ENCODE peak calls at places on chromosome 21, in five cellular contexts. One of them, this sample, is unnamed.

GRCh38 chr21:15247613-15248012 is 182.8 kb upstream of the NRIP1 start:
- DNase-seq in lung: no peak
- DNase-seq in left ventricle myocardium inferior: no peak
- DNase-seq in fibroblast of the aortic adventitia: peak
- DNase-seq in cardiac fibroblast: no peak
- DNase-seq in this sample: no peak

GRCh38 chr21:45542667-45543370 is 579 bp upstream of the SLC19A1 start:
- DNase-seq in lung: no peak
- DNase-seq in left ventricle myocardium inferior: peak
- DNase-seq in fibroblast of the aortic adventitia: no peak
- DNase-seq in cardiac fibroblast: no peak
- DNase-seq in this sample: no peak

GRCh38 chr21:34878940-34879339 is 170.2 kb downstream of the RUNX1 start:
- DNase-seq in lung: no peak
- DNase-seq in left ventricle myocardium inferior: no peak
- DNase-seq in fibroblast of the aortic adventitia: no peak
- DNase-seq in cardiac fibroblast: no peak
- DNase-seq in this sample: no peak

GRCh38 chr21:44485254-44485793 is 30.0 kb downstream of the LRRC3 start:
- DNase-seq in lung: peak
- DNase-seq in left ventricle myocardium inferior: no peak
- DNase-seq in fibroblast of the aortic adventitia: peak
- DNase-seq in cardiac fibroblast: peak
- DNase-seq in this sample: peak

GRCh38 chr21:44520326-44521300 is 19.4 kb downstream of the KRTAP10-1 start:
- DNase-seq in lung: no peak
- DNase-seq in left ventricle myocardium inferior: peak
- DNase-seq in fibroblast of the aortic adventitia: no peak
- DNase-seq in cardiac fibroblast: no peak
- DNase-seq in this sample: peak

GRCh38 chr21:31730687-31731111 is 1.2 kb downstream of the SCAF4 start:
- DNase-seq in lung: no peak
- DNase-seq in left ventricle myocardium inferior: no peak
- DNase-seq in fibroblast of the aortic adventitia: peak
- DNase-seq in cardiac fibroblast: peak
- DNase-seq in this sample: peak

GRCh38 chr21:42299324-42300044 is 15.7 kb downstream of the TFF3 start:
- DNase-seq in lung: no peak
- DNase-seq in left ventricle myocardium inferior: peak
- DNase-seq in fibroblast of the aortic adventitia: no peak
- DNase-seq in cardiac fibroblast: no peak
- DNase-seq in this sample: no peak

GRCh38 chr21:30592140-30592539 is at the start of gene KRTAP6-3:
- DNase-seq in lung: no peak
- DNase-seq in left ventricle myocardium inferior: no peak
- DNase-seq in fibroblast of the aortic adventitia: no peak
- DNase-seq in cardiac fibroblast: no peak
- DNase-seq in this sample: no peak

GRCh38 chr21:41778974-41779600 is 12.2 kb upstream of the RIPK4 start:
- DNase-seq in lung: no peak
- DNase-seq in left ventricle myocardium inferior: no peak
- DNase-seq in fibroblast of the aortic adventitia: peak
- DNase-seq in cardiac fibroblast: no peak
- DNase-seq in this sample: no peak

GRCh38 chr21:40433575-40433974 is 413.4 kb downstream of the DSCAM start:
- DNase-seq in lung: no peak
- DNase-seq in left ventricle myocardium inferior: no peak
- DNase-seq in fibroblast of the aortic adventitia: no peak
- DNase-seq in cardiac fibroblast: no peak
- DNase-seq in this sample: no peak

GRCh38 chr21:28754127-28754611 is 238.5 kb downstream of the LTN1 start:
- DNase-seq in lung: no peak
- DNase-seq in left ventricle myocardium inferior: peak
- DNase-seq in fibroblast of the aortic adventitia: peak
- DNase-seq in cardiac fibroblast: peak
- DNase-seq in this sample: peak

GRCh38 chr21:44579833-44580144 is 615 bp downstream of the KRTAP10-5 start:
- DNase-seq in lung: no peak
- DNase-seq in left ventricle myocardium inferior: no peak
- DNase-seq in fibroblast of the aortic adventitia: no peak
- DNase-seq in cardiac fibroblast: no peak
- DNase-seq in this sample: no peak

GRCh38 chr21:45403825-45404725 is 890 bp upstream of the COL18A1 start:
- DNase-seq in lung: no peak
- DNase-seq in left ventricle myocardium inferior: peak
- DNase-seq in fibroblast of the aortic adventitia: peak
- DNase-seq in cardiac fibroblast: peak
- DNase-seq in this sample: peak

GRCh38 chr21:34653522-34653921 is 15.3 kb upstream of the CLIC6 start:
- DNase-seq in lung: no peak
- DNase-seq in left ventricle myocardium inferior: no peak
- DNase-seq in fibroblast of the aortic adventitia: no peak
- DNase-seq in cardiac fibroblast: no peak
- DNase-seq in this sample: no peak

GRCh38 chr21:46229133-46229922 is 754 bp upstream of the LSS start:
- DNase-seq in lung: no peak
- DNase-seq in left ventricle myocardium inferior: no peak
- DNase-seq in fibroblast of the aortic adventitia: no peak
- DNase-seq in cardiac fibroblast: no peak
- DNase-seq in this sample: no peak

GRCh38 chr21:45506836-45507522 is 35.3 kb downstream of the SLC19A1 start:
- DNase-seq in lung: no peak
- DNase-seq in left ventricle myocardium inferior: peak
- DNase-seq in fibroblast of the aortic adventitia: no peak
- DNase-seq in cardiac fibroblast: no peak
- DNase-seq in this sample: no peak

GRCh38 chr21:45541221-45542039 is 810 bp downstream of the SLC19A1 start:
- DNase-seq in lung: peak
- DNase-seq in left ventricle myocardium inferior: peak
- DNase-seq in fibroblast of the aortic adventitia: peak
- DNase-seq in cardiac fibroblast: peak
- DNase-seq in this sample: peak

GRCh38 chr21:42097860-42098259 is 26.7 kb downstream of the UMODL1 start:
- DNase-seq in lung: peak
- DNase-seq in left ventricle myocardium inferior: no peak
- DNase-seq in fibroblast of the aortic adventitia: peak
- DNase-seq in cardiac fibroblast: peak
- DNase-seq in this sample: peak

GRCh38 chr21:46079357-46080170 is 18.3 kb upstream of the COL6A2 start:
- DNase-seq in lung: peak
- DNase-seq in left ventricle myocardium inferior: no peak
- DNase-seq in fibroblast of the aortic adventitia: peak
- DNase-seq in cardiac fibroblast: peak
- DNase-seq in this sample: peak

GRCh38 chr21:38470762-38471161 is 27.5 kb downstream of the ERG start:
- DNase-seq in lung: no peak
- DNase-seq in left ventricle myocardium inferior: no peak
- DNase-seq in fibroblast of the aortic adventitia: peak
- DNase-seq in cardiac fibroblast: peak
- DNase-seq in this sample: peak

GRCh38 chr21:45259206-45259795 is 28.4 kb downstream of the POFUT2 start:
- DNase-seq in lung: no peak
- DNase-seq in left ventricle myocardium inferior: no peak
- DNase-seq in fibroblast of the aortic adventitia: peak
- DNase-seq in cardiac fibroblast: no peak
- DNase-seq in this sample: peak

GRCh38 chr21:17612023-17612564 is 607 bp downstream of the BTG3 start:
- DNase-seq in lung: peak
- DNase-seq in left ventricle myocardium inferior: peak
- DNase-seq in fibroblast of the aortic adventitia: peak
- DNase-seq in cardiac fibroblast: peak
- DNase-seq in this sample: peak

GRCh38 chr21:35075546-35075945 is 26.4 kb upstream of the RUNX1 start:
- DNase-seq in lung: no peak
- DNase-seq in left ventricle myocardium inferior: no peak
- DNase-seq in fibroblast of the aortic adventitia: peak
- DNase-seq in cardiac fibroblast: peak
- DNase-seq in this sample: peak

GRCh38 chr21:40719615-40720014 is 127.3 kb downstream of the DSCAM start:
- DNase-seq in lung: no peak
- DNase-seq in left ventricle myocardium inferior: no peak
- DNase-seq in fibroblast of the aortic adventitia: no peak
- DNase-seq in cardiac fibroblast: no peak
- DNase-seq in this sample: no peak

GRCh38 chr21:35294231-35294898 is 245.3 kb upstream of the RUNX1 start:
- DNase-seq in lung: no peak
- DNase-seq in left ventricle myocardium inferior: no peak
- DNase-seq in fibroblast of the aortic adventitia: peak
- DNase-seq in cardiac fibroblast: peak
- DNase-seq in this sample: no peak

GRCh38 chr21:44397431-44398031 is 44.1 kb downstream of the TRPM2 start:
- DNase-seq in lung: no peak
- DNase-seq in left ventricle myocardium inferior: no peak
- DNase-seq in fibroblast of the aortic adventitia: no peak
- DNase-seq in cardiac fibroblast: no peak
- DNase-seq in this sample: no peak

GRCh38 chr21:34673006-34673405 is 4.2 kb downstream of the CLIC6 start:
- DNase-seq in lung: no peak
- DNase-seq in left ventricle myocardium inferior: no peak
- DNase-seq in fibroblast of the aortic adventitia: no peak
- DNase-seq in cardiac fibroblast: no peak
- DNase-seq in this sample: no peak

GRCh38 chr21:18403685-18404084 is at the start of gene TMPRSS15:
- DNase-seq in lung: no peak
- DNase-seq in left ventricle myocardium inferior: no peak
- DNase-seq in fibroblast of the aortic adventitia: no peak
- DNase-seq in cardiac fibroblast: no peak
- DNase-seq in this sample: peak

GRCh38 chr21:28872218-28872617 is 120.5 kb downstream of the LTN1 start:
- DNase-seq in lung: no peak
- DNase-seq in left ventricle myocardium inferior: no peak
- DNase-seq in fibroblast of the aortic adventitia: no peak
- DNase-seq in cardiac fibroblast: no peak
- DNase-seq in this sample: no peak

GRCh38 chr21:33036430-33037162 is 10.9 kb downstream of the OLIG2 start:
- DNase-seq in lung: peak
- DNase-seq in left ventricle myocardium inferior: peak
- DNase-seq in fibroblast of the aortic adventitia: peak
- DNase-seq in cardiac fibroblast: peak
- DNase-seq in this sample: peak
- H3K4me3 ChIP-seq in lung: no peak
- H3K4me3 ChIP-seq in left ventricle myocardium inferior: no peak
- H3K4me3 ChIP-seq in fibroblast of the aortic adventitia: no peak
- H3K4me3 ChIP-seq in cardiac fibroblast: no peak
- H3K4me3 ChIP-seq in this sample: no peak

GRCh38 chr21:22120616-22121266 is 1122.5 kb downstream of the NCAM2 start:
- DNase-seq in lung: no peak
- DNase-seq in left ventricle myocardium inferior: no peak
- DNase-seq in fibroblast of the aortic adventitia: peak
- DNase-seq in cardiac fibroblast: peak
- DNase-seq in this sample: peak
- TF ChIP-seq CTCF in lung: no peak
- TF ChIP-seq CTCF in left ventricle myocardium inferior: no peak
- TF ChIP-seq CTCF in fibroblast of the aortic adventitia: no peak
- TF ChIP-seq CTCF in cardiac fibroblast: peak
- TF ChIP-seq CTCF in this sample: peak

GRCh38 chr21:16592399-16592798 is 862.6 kb downstream of the USP25 start:
- DNase-seq in lung: no peak
- DNase-seq in left ventricle myocardium inferior: no peak
- DNase-seq in fibroblast of the aortic adventitia: no peak
- DNase-seq in cardiac fibroblast: no peak
- DNase-seq in this sample: no peak

GRCh38 chr21:16589046-16589445 is 859.3 kb downstream of the USP25 start:
- DNase-seq in lung: no peak
- DNase-seq in left ventricle myocardium inferior: no peak
- DNase-seq in fibroblast of the aortic adventitia: no peak
- DNase-seq in cardiac fibroblast: no peak
- DNase-seq in this sample: no peak

GRCh38 chr21:16589499-16589898 is 859.7 kb downstream of the USP25 start:
- DNase-seq in lung: no peak
- DNase-seq in left ventricle myocardium inferior: no peak
- DNase-seq in fibroblast of the aortic adventitia: no peak
- DNase-seq in cardiac fibroblast: no peak
- DNase-seq in this sample: no peak

GRCh38 chr21:16590186-16590585 is 860.4 kb downstream of the USP25 start:
- DNase-seq in lung: no peak
- DNase-seq in left ventricle myocardium inferior: no peak
- DNase-seq in fibroblast of the aortic adventitia: no peak
- DNase-seq in cardiac fibroblast: no peak
- DNase-seq in this sample: no peak

GRCh38 chr21:16590658-16591057 is 860.9 kb downstream of the USP25 start:
- DNase-seq in lung: no peak
- DNase-seq in left ventricle myocardium inferior: no peak
- DNase-seq in fibroblast of the aortic adventitia: no peak
- DNase-seq in cardiac fibroblast: no peak
- DNase-seq in this sample: no peak
- H3K4me3 ChIP-seq in lung: no peak
- H3K4me3 ChIP-seq in left ventricle myocardium inferior: no peak
- H3K4me3 ChIP-seq in fibroblast of the aortic adventitia: no peak
- H3K4me3 ChIP-seq in cardiac fibroblast: no peak
- H3K4me3 ChIP-seq in this sample: no peak

GRCh38 chr21:43317959-43318358 is 109.0 kb downstream of the SIK1 start:
- DNase-seq in lung: no peak
- DNase-seq in left ventricle myocardium inferior: no peak
- DNase-seq in fibroblast of the aortic adventitia: no peak
- DNase-seq in cardiac fibroblast: no peak
- DNase-seq in this sample: no peak
- TF ChIP-seq CTCF in lung: no peak
- TF ChIP-seq CTCF in left ventricle myocardium inferior: no peak
- TF ChIP-seq CTCF in fibroblast of the aortic adventitia: no peak
- TF ChIP-seq CTCF in cardiac fibroblast: no peak
- TF ChIP-seq CTCF in this sample: peak